ENCODE peak calls at places on chromosomes 11 and 22, in ten cellular contexts. One of them, this sample, is unnamed. For H3K4me1, the result is how much of the 10 kb centered on the place peaks cover.

GRCh38 chr11:65502274-65502851 is 3.5 kb downstream of the MALAT1 start:
- DNase-seq in uterus: no peak
- DNase-seq in gastrocnemius medialis: no peak
- DNase-seq in A549: no peak
- DNase-seq in esophagus muscularis mucosa: no peak
- DNase-seq in heart left ventricle: no peak
- DNase-seq in stomach: no peak
- DNase-seq in transverse colon: no peak
- DNase-seq in suprapubic skin: no peak
- DNase-seq in esophagus squamous epithelium: no peak
- DNase-seq in this sample: no peak

GRCh38 chr22:28053871-28054621 is 135.0 kb upstream of the PITPNB start:
- DNase-seq in heart left ventricle: no peak
- DNase-seq in gastrocnemius medialis: no peak
- DNase-seq in suprapubic skin: no peak
- DNase-seq in A549: no peak
- DNase-seq in esophagus squamous epithelium: no peak
- DNase-seq in transverse colon: no peak
- DNase-seq in stomach: no peak
- DNase-seq in uterus: no peak
- DNase-seq in esophagus muscularis mucosa: no peak
- DNase-seq in this sample: no peak

GRCh38 chr11:113313601-113314000 is 782 bp upstream of the TTC12 start:
- DNase-seq in transverse colon: no peak
- DNase-seq in esophagus squamous epithelium: no peak
- DNase-seq in suprapubic skin: no peak
- DNase-seq in uterus: no peak
- DNase-seq in A549: no peak
- DNase-seq in stomach: no peak
- DNase-seq in esophagus muscularis mucosa: peak
- DNase-seq in heart left ventricle: no peak
- DNase-seq in gastrocnemius medialis: no peak
- DNase-seq in this sample: no peak

GRCh38 chr11:22792497-22792896 is 37.1 kb downstream of the SVIP start:
- DNase-seq in uterus: no peak
- DNase-seq in transverse colon: no peak
- DNase-seq in A549: no peak
- DNase-seq in esophagus muscularis mucosa: no peak
- DNase-seq in heart left ventricle: no peak
- DNase-seq in gastrocnemius medialis: no peak
- DNase-seq in suprapubic skin: no peak
- DNase-seq in stomach: no peak
- DNase-seq in esophagus squamous epithelium: no peak
- DNase-seq in this sample: no peak

GRCh38 chr11:79081441-79082124 is 359.2 kb downstream of the TENM4 start:
- DNase-seq in esophagus muscularis mucosa: no peak
- DNase-seq in uterus: no peak
- DNase-seq in stomach: no peak
- DNase-seq in transverse colon: no peak
- DNase-seq in esophagus squamous epithelium: no peak
- DNase-seq in suprapubic skin: no peak
- DNase-seq in heart left ventricle: no peak
- DNase-seq in gastrocnemius medialis: no peak
- DNase-seq in A549: no peak
- DNase-seq in this sample: no peak

GRCh38 chr11:93216511-93217121 is 18.8 kb upstream of the SLC36A4 start:
- DNase-seq in uterus: no peak
- DNase-seq in transverse colon: no peak
- DNase-seq in suprapubic skin: no peak
- DNase-seq in heart left ventricle: no peak
- DNase-seq in esophagus muscularis mucosa: no peak
- DNase-seq in stomach: peak
- DNase-seq in A549: no peak
- DNase-seq in gastrocnemius medialis: no peak
- DNase-seq in esophagus squamous epithelium: no peak
- DNase-seq in this sample: no peak

GRCh38 chr11:94219771-94220170 is 84.6 kb upstream of the IZUMO1R start:
- DNase-seq in esophagus squamous epithelium: no peak
- DNase-seq in suprapubic skin: no peak
- DNase-seq in A549: no peak
- DNase-seq in esophagus muscularis mucosa: no peak
- DNase-seq in stomach: no peak
- DNase-seq in uterus: no peak
- DNase-seq in gastrocnemius medialis: no peak
- DNase-seq in heart left ventricle: no peak
- DNase-seq in transverse colon: no peak
- DNase-seq in this sample: no peak

GRCh38 chr11:17411418-17411817 is 23.0 kb upstream of the KCNJ11 start:
- DNase-seq in esophagus squamous epithelium: no peak
- DNase-seq in uterus: no peak
- DNase-seq in gastrocnemius medialis: no peak
- DNase-seq in esophagus muscularis mucosa: no peak
- DNase-seq in stomach: no peak
- DNase-seq in suprapubic skin: no peak
- DNase-seq in A549: no peak
- DNase-seq in transverse colon: no peak
- DNase-seq in heart left ventricle: no peak
- DNase-seq in this sample: no peak

GRCh38 chr11:73334244-73335203 is 26.4 kb downstream of the ARHGEF17 start:
- DNase-seq in esophagus muscularis mucosa: no peak
- DNase-seq in suprapubic skin: peak
- DNase-seq in transverse colon: peak
- DNase-seq in uterus: peak
- DNase-seq in A549: peak
- DNase-seq in esophagus squamous epithelium: no peak
- DNase-seq in stomach: peak
- DNase-seq in heart left ventricle: peak
- DNase-seq in gastrocnemius medialis: peak
- DNase-seq in this sample: peak

GRCh38 chr11:122869622-122870021 is 12.9 kb upstream of the JHY start:
- DNase-seq in esophagus squamous epithelium: no peak
- DNase-seq in stomach: no peak
- DNase-seq in suprapubic skin: no peak
- DNase-seq in uterus: no peak
- DNase-seq in heart left ventricle: no peak
- DNase-seq in transverse colon: no peak
- DNase-seq in gastrocnemius medialis: no peak
- DNase-seq in esophagus muscularis mucosa: no peak
- DNase-seq in A549: no peak
- DNase-seq in this sample: no peak

GRCh38 chr11:76824083-76824939 is 36.4 kb upstream of the ACER3 start:
- DNase-seq in esophagus squamous epithelium: no peak
- DNase-seq in A549: no peak
- DNase-seq in stomach: no peak
- DNase-seq in esophagus muscularis mucosa: no peak
- DNase-seq in heart left ventricle: no peak
- DNase-seq in transverse colon: no peak
- DNase-seq in uterus: no peak
- DNase-seq in suprapubic skin: no peak
- DNase-seq in gastrocnemius medialis: no peak
- DNase-seq in this sample: no peak

GRCh38 chr11:76805206-76805913 is 22.2 kb downstream of the TSKU start:
- DNase-seq in uterus: peak
- DNase-seq in A549: no peak
- DNase-seq in esophagus squamous epithelium: no peak
- DNase-seq in heart left ventricle: peak
- DNase-seq in stomach: no peak
- DNase-seq in gastrocnemius medialis: no peak
- DNase-seq in suprapubic skin: peak
- DNase-seq in transverse colon: no peak
- DNase-seq in esophagus muscularis mucosa: peak
- DNase-seq in this sample: no peak

GRCh38 chr11:69718912-69719311 is 15.1 kb upstream of the FGF19 start:
- DNase-seq in gastrocnemius medialis: no peak
- DNase-seq in uterus: no peak
- DNase-seq in stomach: no peak
- DNase-seq in esophagus muscularis mucosa: no peak
- DNase-seq in transverse colon: no peak
- DNase-seq in heart left ventricle: no peak
- DNase-seq in A549: no peak
- DNase-seq in esophagus squamous epithelium: no peak
- DNase-seq in suprapubic skin: no peak
- DNase-seq in this sample: no peak

GRCh38 chr22:20016734-20017621 is at the start of gene ARVCF:
- DNase-seq in uterus: peak
- DNase-seq in A549: peak
- DNase-seq in heart left ventricle: peak
- DNase-seq in esophagus squamous epithelium: no peak
- DNase-seq in esophagus muscularis mucosa: peak
- DNase-seq in transverse colon: peak
- DNase-seq in gastrocnemius medialis: peak
- DNase-seq in stomach: peak
- DNase-seq in suprapubic skin: peak
- DNase-seq in this sample: peak
- TF ChIP-seq CTCF in uterus: peak
- TF ChIP-seq CTCF in A549: no peak
- TF ChIP-seq CTCF in heart left ventricle: peak
- TF ChIP-seq CTCF in esophagus squamous epithelium: peak
- TF ChIP-seq CTCF in esophagus muscularis mucosa: peak
- TF ChIP-seq CTCF in transverse colon: peak
- TF ChIP-seq CTCF in gastrocnemius medialis: no peak
- TF ChIP-seq CTCF in stomach: peak
- TF ChIP-seq CTCF in suprapubic skin: peak
- TF ChIP-seq CTCF in this sample: no peak

DNA sequence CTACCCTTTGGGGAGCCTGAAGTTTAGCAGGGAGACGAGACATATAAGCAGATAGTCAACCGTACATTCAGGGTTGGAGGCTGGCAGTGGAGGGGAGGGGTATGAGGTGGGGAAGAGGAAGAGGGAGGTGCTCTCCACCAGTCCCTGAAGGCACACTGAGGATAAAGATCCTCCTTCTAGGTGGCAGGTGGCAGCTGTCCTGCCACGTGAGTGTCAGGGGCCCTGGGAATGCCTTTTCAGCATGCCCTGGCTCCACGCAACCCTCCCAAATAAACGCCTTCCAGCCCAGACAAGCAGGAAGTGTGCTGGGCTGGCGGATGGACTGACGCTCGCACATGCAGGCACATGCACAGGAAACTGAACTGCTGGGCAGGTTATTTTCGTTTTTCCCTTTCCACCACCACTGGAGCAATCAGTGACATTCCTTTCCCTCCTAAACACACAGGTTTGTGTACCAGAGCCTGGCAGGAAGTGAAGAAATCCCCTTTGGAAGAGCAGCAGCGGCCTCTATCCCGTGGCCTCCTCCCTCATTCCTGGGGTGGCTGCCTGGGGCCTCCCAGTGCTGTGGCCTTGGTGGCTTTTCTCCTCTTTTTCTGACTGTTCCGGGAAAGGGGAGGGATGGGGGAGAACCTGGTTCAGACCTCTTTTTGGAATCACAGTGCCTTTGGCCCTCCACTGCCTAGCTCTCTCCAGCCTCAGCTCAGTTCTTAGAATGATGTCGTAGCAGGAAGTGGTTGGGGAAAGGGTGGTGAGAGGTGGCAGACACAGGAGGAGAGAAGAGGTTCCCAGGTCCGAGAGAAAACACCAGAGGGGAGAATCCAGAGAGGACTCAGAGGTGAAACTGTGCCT is 157.0 kb upstream of the TIMP3 start:
- DNase-seq in stomach: peak
- DNase-seq in suprapubic skin: peak
- DNase-seq in gastrocnemius medialis: peak
- DNase-seq in esophagus muscularis mucosa: no peak
- DNase-seq in esophagus squamous epithelium: no peak
- DNase-seq in uterus: peak
- DNase-seq in transverse colon: peak
- DNase-seq in heart left ventricle: peak
- DNase-seq in A549: no peak
- DNase-seq in this sample: no peak
- TF ChIP-seq POLR2A in stomach: no peak
- TF ChIP-seq POLR2A in suprapubic skin: no peak
- TF ChIP-seq POLR2A in gastrocnemius medialis: peak
- TF ChIP-seq POLR2A in esophagus muscularis mucosa: no peak
- TF ChIP-seq POLR2A in esophagus squamous epithelium: no peak
- TF ChIP-seq POLR2A in uterus: no peak
- TF ChIP-seq POLR2A in transverse colon: no peak
- TF ChIP-seq POLR2A in heart left ventricle: peak
- TF ChIP-seq POLR2A in A549: no peak
- TF ChIP-seq POLR2A in this sample: no peak

DNA sequence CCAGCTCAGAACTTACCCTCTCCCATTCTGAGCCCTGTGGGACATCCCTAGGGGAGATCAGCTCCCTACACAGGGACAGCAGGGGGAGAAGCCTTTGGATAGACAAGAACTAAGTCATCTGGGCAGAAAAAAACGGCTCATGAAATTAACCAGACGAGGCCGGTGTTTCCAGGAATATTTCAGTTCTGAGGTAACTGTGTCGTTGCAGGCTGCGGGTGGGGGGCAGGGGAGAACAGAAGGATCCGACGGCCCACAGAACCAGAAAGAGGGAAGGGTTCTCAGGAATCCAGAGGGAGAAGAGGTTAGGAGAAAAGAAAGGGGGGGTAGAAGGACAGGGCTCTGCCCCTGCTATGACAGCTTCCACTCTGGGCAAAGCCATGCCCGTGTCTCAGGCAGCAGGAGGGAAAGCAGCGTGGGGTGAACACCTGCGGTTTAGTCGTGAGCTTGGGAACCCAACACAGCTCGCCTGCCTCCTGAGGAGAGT is 3.6 kb downstream of the CLCF1 start:
- DNase-seq in gastrocnemius medialis: no peak
- DNase-seq in esophagus muscularis mucosa: no peak
- DNase-seq in transverse colon: no peak
- DNase-seq in suprapubic skin: no peak
- DNase-seq in esophagus squamous epithelium: no peak
- DNase-seq in uterus: peak
- DNase-seq in stomach: no peak
- DNase-seq in A549: no peak
- DNase-seq in heart left ventricle: no peak
- DNase-seq in this sample: no peak
- H3K4me1 ChIP-seq in gastrocnemius medialis: under half
- H3K4me1 ChIP-seq in esophagus muscularis mucosa: half or more
- H3K4me1 ChIP-seq in transverse colon: half or more
- H3K4me1 ChIP-seq in suprapubic skin: half or more
- H3K4me1 ChIP-seq in esophagus squamous epithelium: half or more
- H3K4me1 ChIP-seq in uterus: under half
- H3K4me1 ChIP-seq in stomach: half or more
- H3K4me1 ChIP-seq in A549: half or more
- H3K4me1 ChIP-seq in heart left ventricle: half or more
- H3K4me1 ChIP-seq in this sample: half or more

DNA sequence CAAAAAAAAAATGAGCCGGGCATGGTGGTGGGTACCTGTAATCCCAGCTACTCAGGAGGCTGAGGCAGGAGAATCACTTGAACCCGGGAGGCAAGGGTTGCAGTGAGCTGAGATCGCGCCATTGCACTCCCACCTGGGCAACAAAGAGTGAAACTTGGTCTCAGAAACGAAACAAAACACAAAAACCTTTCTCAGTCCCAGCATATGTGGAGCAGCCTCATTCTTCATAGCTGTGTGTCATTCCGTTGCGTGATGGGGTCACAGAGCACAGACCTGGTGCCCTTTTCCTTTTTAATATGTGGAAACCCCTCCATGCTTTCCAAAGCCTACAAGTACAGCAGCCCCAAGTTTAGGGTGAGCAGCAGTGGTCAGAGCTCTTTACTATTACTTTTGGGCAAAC is 13.7 kb downstream of the PEX26 start:
- DNase-seq in esophagus squamous epithelium: no peak
- DNase-seq in uterus: peak
- DNase-seq in A549: no peak
- DNase-seq in esophagus muscularis mucosa: no peak
- DNase-seq in transverse colon: no peak
- DNase-seq in gastrocnemius medialis: no peak
- DNase-seq in heart left ventricle: no peak
- DNase-seq in suprapubic skin: no peak
- DNase-seq in stomach: no peak
- DNase-seq in this sample: no peak
- TF ChIP-seq CTCF in esophagus squamous epithelium: no peak
- TF ChIP-seq CTCF in uterus: no peak
- TF ChIP-seq CTCF in A549: no peak
- TF ChIP-seq CTCF in esophagus muscularis mucosa: no peak
- TF ChIP-seq CTCF in transverse colon: no peak
- TF ChIP-seq CTCF in gastrocnemius medialis: no peak
- TF ChIP-seq CTCF in heart left ventricle: no peak
- TF ChIP-seq CTCF in suprapubic skin: no peak
- TF ChIP-seq CTCF in stomach: no peak
- TF ChIP-seq CTCF in this sample: no peak

This sample was measured in tibial nerve.